ENCODE peak calls at places on chromosomes 1 and 21, in ten cellular contexts. W is SK-N-SH, O is sigmoid colon, P is stomach, Z is H1, E is suprapubic skin, K is GM12878, X is K562, I is transverse colon, T is upper lobe of left lung. J is an unnamed sample.

GRCh38 chr21:45826733-45827692 is 154.6 kb upstream of the COL6A1 start:
- DNase-seq in I (no peak), O (no peak), T (no peak), W (no peak), X (no peak), Z (no peak), K (no peak), E (no peak), P (no peak), J (peak; percentile 86)

GRCh38 chr1:62800825-62801306 is 16.9 kb downstream of the ATG4C start:
- DNase-seq in E (no peak), X (no peak), T (no peak), P (no peak), I (no peak), W (no peak), K (peak; percentile 78), Z (no peak), O (no peak), J (no peak)

GRCh38 chr1:164591858-164592257 is 32.9 kb downstream of the PBX1 start:
- DNase-seq in O (no peak), Z (no peak), P (no peak), W (no peak), X (no peak), T (no peak), K (no peak), E (no peak), I (no peak), J (no peak)

GRCh38 chr1:45299981-45300668 is 26.6 kb upstream of the HPDL start:
- DNase-seq in Z (no peak), O (peak; percentile 73), W (peak; percentile 66), T (peak; percentile 43), I (peak; percentile 31), K (no peak), E (no peak), X (peak; percentile 65), P (peak; percentile 43), J (no peak)

GRCh38 chr1:110647254-110647891 is 27.4 kb downstream of the KCNA3 start:
- DNase-seq in K (no peak), T (no peak), O (no peak), Z (no peak), I (no peak), W (no peak), E (no peak), P (no peak), X (no peak), J (no peak)

GRCh38 chr1:109034382-109034781 is 7.5 kb downstream of the WDR47 start:
- DNase-seq in E (no peak), O (no peak), W (no peak), T (no peak), X (no peak), K (no peak), I (no peak), P (no peak), Z (no peak), J (no peak)

GRCh38 chr1:160400284-160400645 is at the start of gene VANGL2:
- DNase-seq in Z (no peak), I (peak; percentile 83), W (peak; percentile 95), X (peak; percentile 95), E (no peak), O (peak; percentile 89), P (peak; percentile 78), T (peak; percentile 55), K (no peak), J (no peak)

GRCh38 chr1:203278087-203278884 is 27.0 kb upstream of the BTG2 start:
- DNase-seq in I (peak; percentile 83), P (peak; percentile 81), T (peak; percentile 65), Z (no peak), W (peak; percentile 79), X (no peak), E (peak; percentile 94), K (no peak), O (peak; percentile 99), J (peak; percentile 98)

GRCh38 chr1:41504126-41505035 is 19.9 kb upstream of the EDN2 start:
- DNase-seq in I (no peak), T (peak; percentile 71), X (no peak), E (no peak), O (no peak), K (no peak), P (no peak), W (no peak), Z (no peak), J (no peak)

GRCh38 chr1:41500781-41501518 is 16.5 kb upstream of the EDN2 start:
- DNase-seq in W (no peak), O (no peak), K (no peak), P (no peak), T (no peak), X (no peak), E (no peak), I (no peak), Z (no peak), J (no peak)

GRCh38 chr1:41501581-41501980 is 17.1 kb upstream of the EDN2 start:
- DNase-seq in O (no peak), T (no peak), W (no peak), P (peak; percentile 93), K (no peak), Z (no peak), E (no peak), I (peak; percentile 92), X (no peak), J (no peak)

GRCh38 chr1:41503507-41504125 is 19.1 kb upstream of the EDN2 start:
- DNase-seq in Z (no peak), E (no peak), K (no peak), X (peak; percentile 60), W (peak; percentile 83), T (no peak), O (no peak), I (no peak), P (no peak), J (no peak)

GRCh38 chr1:41502912-41503311 is 18.4 kb upstream of the EDN2 start:
- DNase-seq in I (no peak), P (no peak), Z (no peak), T (no peak), O (no peak), W (peak; percentile 81), X (no peak), K (no peak), E (no peak), J (no peak)
- TF ChIP-seq POLR2AphosphoS5 in I (peak; percentile 25), P (no peak), Z (no peak), T (peak; percentile 64), O (peak; percentile 58), W (no peak), X (no peak), K (no peak), E (no peak), J (no peak)

GRCh38 chr1:33150522-33150921 is 31.3 kb downstream of the TRIM62 start:
- DNase-seq in X (no peak), T (no peak), W (no peak), E (no peak), P (no peak), O (no peak), K (no peak), I (no peak), Z (no peak), J (no peak)

GRCh38 chr1:33153650-33154049 is 28.2 kb downstream of the TRIM62 start:
- DNase-seq in E (no peak), O (no peak), W (no peak), T (no peak), Z (no peak), X (no peak), P (no peak), I (no peak), K (no peak), J (no peak)

GRCh38 chr1:33151115-33151514 is 30.7 kb downstream of the TRIM62 start:
- DNase-seq in Z (no peak), I (peak; percentile 14), W (no peak), X (no peak), E (no peak), P (no peak), T (no peak), K (no peak), O (no peak), J (no peak)

GRCh38 chr1:33155877-33156538 is 25.8 kb downstream of the TRIM62 start:
- DNase-seq in X (no peak), I (no peak), W (no peak), E (no peak), T (no peak), Z (no peak), P (no peak), O (no peak), K (no peak), J (no peak)

DNA sequence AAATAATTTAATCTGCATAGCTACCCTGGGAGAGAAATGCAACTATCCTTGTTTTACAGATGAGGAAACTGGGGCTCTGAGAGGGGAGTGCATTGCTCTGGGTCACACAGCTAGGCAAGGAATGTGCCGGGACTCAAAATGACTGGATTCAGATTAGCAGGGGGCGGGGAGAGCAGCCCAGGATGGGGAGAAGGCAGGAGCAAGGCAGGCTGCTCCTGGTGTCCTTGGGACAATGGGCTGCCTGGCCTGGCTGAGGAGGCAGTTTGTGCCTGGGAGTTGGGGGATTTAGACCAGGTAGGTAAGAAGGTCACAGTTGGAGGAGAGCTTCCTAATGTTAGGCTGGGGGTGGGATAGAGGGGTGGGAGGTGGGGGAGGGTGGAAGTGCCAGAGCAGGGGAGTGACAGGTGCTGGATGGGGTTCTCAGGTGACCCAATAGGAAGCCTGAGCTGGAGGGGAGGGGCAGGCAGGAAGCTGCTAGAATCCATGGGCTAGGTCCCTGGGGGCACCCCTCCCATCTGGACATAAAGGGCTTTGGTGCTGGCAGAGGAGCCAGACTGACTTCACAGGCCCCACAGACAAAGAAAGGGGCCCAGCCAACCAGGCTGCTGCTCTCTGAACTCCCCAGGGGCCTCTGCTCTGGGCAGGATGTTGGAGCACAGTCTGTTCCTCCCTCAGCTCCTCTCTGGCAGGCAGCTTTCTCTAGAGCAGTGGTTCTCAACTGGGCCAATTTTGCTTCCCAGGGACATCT is 29.0 kb downstream of the TRIM62 start:
- DNase-seq in K (no peak), O (peak; percentile 84), E (no peak), I (no peak), T (no peak), P (peak; percentile 26), Z (peak; percentile 46), W (peak; percentile 72), X (no peak), J (peak; percentile 93)
- TF ChIP-seq EP300 in K (no peak), O (no peak), E (no peak), I (no peak), T (no peak), P (no peak), Z (no peak), W (no peak), X (no peak), J (no peak)

DNA sequence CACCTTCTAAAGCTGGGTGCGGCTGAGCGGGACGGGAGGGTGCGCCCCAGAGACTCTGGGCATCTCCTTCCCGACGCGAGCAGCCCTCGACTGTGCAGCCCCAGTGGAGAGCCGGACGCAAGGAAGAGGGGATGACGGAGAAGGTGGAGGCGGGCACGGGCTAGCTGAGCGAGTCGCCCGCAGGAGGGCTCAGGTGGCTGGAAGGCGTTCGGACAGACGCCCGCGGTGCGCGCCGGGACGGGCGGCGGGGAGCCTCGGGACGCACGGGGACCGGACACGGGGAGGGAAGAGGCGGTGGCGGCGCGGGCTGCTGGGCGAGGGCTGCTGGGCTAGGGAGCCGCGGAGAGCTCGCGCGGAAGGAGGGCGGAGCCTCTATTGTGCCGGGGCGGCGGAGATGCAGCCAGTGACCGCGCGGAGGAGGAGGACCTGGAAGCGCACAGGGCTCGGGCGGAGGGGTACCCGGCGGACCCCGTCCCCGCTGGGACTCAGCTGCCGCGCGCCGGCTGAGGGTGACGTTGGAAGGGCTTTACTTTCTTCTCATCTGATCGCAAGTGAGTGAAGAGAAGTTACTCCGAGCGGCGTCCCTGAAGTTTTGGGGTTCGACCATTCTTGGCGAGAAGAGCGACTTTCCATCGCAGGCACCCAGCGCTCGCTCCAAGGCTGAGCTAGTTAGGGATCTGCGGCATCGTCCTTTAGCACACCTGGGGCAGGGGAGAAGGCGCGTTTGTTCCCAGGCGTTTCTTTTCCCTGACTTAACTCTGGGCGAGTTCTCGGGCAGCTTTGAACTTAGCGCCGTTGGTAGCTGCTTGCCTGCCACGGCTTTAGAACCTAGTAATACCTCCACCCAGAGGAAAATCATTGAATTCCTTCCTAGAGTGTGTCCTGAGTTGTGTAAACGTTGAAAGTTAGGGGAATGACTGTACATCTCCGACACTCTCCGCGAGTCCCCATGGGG is at the start of gene OLFML2B:
- DNase-seq in T (peak; percentile 66), K (no peak), W (peak; percentile 88), X (peak; percentile 59), O (peak; percentile 89), Z (peak; percentile 13), P (peak; percentile 66), E (peak; percentile 80), I (peak; percentile 60), J (no peak)
- TF ChIP-seq CTCF in T (no peak), K (no peak), W (peak; percentile 62), X (peak; percentile 41), O (no peak), Z (peak; percentile 5), P (no peak), E (no peak), I (no peak), J (no peak)

GRCh38 chr1:21537932-21538630 is 28.9 kb downstream of the ALPL start:
- DNase-seq in X (no peak), E (no peak), T (no peak), I (no peak), O (no peak), Z (no peak), W (no peak), P (peak; percentile 27), K (no peak), J (no peak)
- TF ChIP-seq POLR2AphosphoS5 in X (no peak), E (no peak), T (no peak), I (no peak), O (no peak), Z (no peak), W (no peak), P (no peak), K (no peak), J (no peak)

J was measured in esophagus muscularis mucosa.